ENCODE peak calls at places on chromosomes 11 and 22, in five cellular contexts. W is H1, C is K562, L is HepG2, O is GM12878. I is an unnamed sample.

GRCh38 chr11:117823294-117823940 is 1.1 kb downstream of the FXYD2 start:
- DNase-seq in C (peak), L (no peak), W (no peak), O (no peak), I (no peak)

GRCh38 chr22:19880786-19881569 is 26.3 kb upstream of the GNB1L start:
- DNase-seq in L (peak), C (no peak), O (no peak), W (peak), I (peak)

GRCh38 chr11:75422248-75423231 is 10.5 kb downstream of the KLHL35 start:
- DNase-seq in L (peak), O (no peak), W (no peak), C (peak), I (no peak)

GRCh38 chr11:121310908-121311307 is 18.3 kb downstream of the SC5D start:
- DNase-seq in W (no peak), L (no peak), O (no peak), C (no peak), I (no peak)

GRCh38 chr11:43942651-43943356 is 367 bp downstream of the C11orf96 start:
- DNase-seq in C (peak), O (no peak), W (no peak), L (no peak), I (peak)

GRCh38 chr11:62108017-62108750 is 15.6 kb upstream of the INCENP start:
- DNase-seq in C (peak), L (peak), W (peak), O (peak), I (peak)

GRCh38 chr11:104531075-104531474 is 367.1 kb upstream of the PDGFD start:
- DNase-seq in W (peak), O (no peak), C (no peak), L (peak), I (peak)

GRCh38 chr11:24896118-24896835 is 399.4 kb downstream of the LUZP2 start:
- DNase-seq in O (no peak), W (no peak), L (no peak), C (no peak), I (no peak)

GRCh38 chr22:36443198-36443770 is 38.2 kb downstream of the TXN2 start:
- DNase-seq in L (no peak), O (no peak), W (no peak), C (no peak), I (no peak)

GRCh38 chr11:118876261-118876660 is 7.4 kb upstream of the CXCR5 start:
- DNase-seq in L (no peak), O (no peak), C (no peak), W (no peak), I (no peak)

GRCh38 chr11:80309301-80309700 is 868.5 kb upstream of the TENM4 start:
- DNase-seq in L (no peak), C (no peak), W (no peak), O (no peak), I (no peak)

GRCh38 chr22:44497904-44498242 is at the start of gene RTL6:
- DNase-seq in C (no peak), L (no peak), W (no peak), O (no peak), I (no peak)

GRCh38 chr11:37390566-37390965 is 792.5 kb upstream of the RAG2 start:
- DNase-seq in C (no peak), W (no peak), L (no peak), O (no peak), I (no peak)

GRCh38 chr22:48711031-48711431 is 1116.6 kb downstream of the BRD1 start:
- DNase-seq in L (no peak), W (no peak), O (no peak), C (no peak), I (no peak)

GRCh38 chr11:15171956-15172355 is 57.2 kb downstream of the INSC start:
- DNase-seq in L (no peak), C (no peak), O (no peak), W (no peak), I (no peak)

GRCh38 chr11:73991471-73992006 is 8.9 kb upstream of the UCP2 start:
- DNase-seq in C (no peak), O (peak), L (no peak), W (no peak), I (no peak)

GRCh38 chr22:36171941-36172340 is 11.4 kb upstream of the APOL3 start:
- DNase-seq in O (no peak), L (no peak), C (no peak), W (no peak), I (peak)

GRCh38 chr11:128174465-128175101 is 412.8 kb downstream of the ETS1 start:
- DNase-seq in L (no peak), W (no peak), O (no peak), C (no peak), I (peak)

GRCh38 chr11:76206327-76207081 is at the start of gene WNT11:
- DNase-seq in L (no peak), C (peak), W (no peak), O (no peak), I (peak)

GRCh38 chr11:3135491-3136440 is 29.3 kb downstream of the OSBPL5 start:
- DNase-seq in O (no peak), W (no peak), C (no peak), L (no peak), I (peak)

GRCh38 chr11:134468081-134468668 is 56.1 kb upstream of the B3GAT1 start:
- DNase-seq in C (no peak), L (no peak), O (no peak), W (no peak), I (no peak)

GRCh38 chr22:40531951-40532900 is 104.3 kb downstream of the MRTFA start:
- DNase-seq in W (no peak), O (no peak), L (no peak), C (no peak), I (no peak)
- H3K27ac ChIP-seq in W (no peak), O (peak), L (no peak), C (no peak), I (peak)

GRCh38 chr11:71281901-71282300 is 29.5 kb upstream of the SHANK2 start:
- DNase-seq in W (no peak), O (no peak), C (no peak), L (no peak), I (no peak)

GRCh38 chr11:71282581-71283351 is 30.4 kb upstream of the SHANK2 start:
- DNase-seq in W (no peak), L (peak), O (no peak), C (no peak), I (no peak)

GRCh38 chr11:71284525-71285092 is 32.2 kb upstream of the SHANK2 start:
- DNase-seq in W (no peak), L (peak), O (no peak), C (no peak), I (no peak)

GRCh38 chr11:71285111-71285510 is 32.7 kb upstream of the SHANK2 start:
- DNase-seq in O (no peak), L (no peak), W (no peak), C (no peak), I (no peak)

GRCh38 chr11:71283960-71284359 is 31.6 kb upstream of the SHANK2 start:
- DNase-seq in C (no peak), O (no peak), W (no peak), L (peak), I (no peak)
- TF ChIP-seq CREB1 in C (no peak), O (no peak), W (no peak), L (no peak), I (no peak)

GRCh38 chr22:28128827-28129226 is 209.8 kb upstream of the PITPNB start:
- DNase-seq in L (no peak), O (no peak), W (no peak), C (no peak), I (no peak)
- H3K27ac ChIP-seq in L (no peak), O (no peak), W (no peak), C (no peak), I (no peak)

DNA sequence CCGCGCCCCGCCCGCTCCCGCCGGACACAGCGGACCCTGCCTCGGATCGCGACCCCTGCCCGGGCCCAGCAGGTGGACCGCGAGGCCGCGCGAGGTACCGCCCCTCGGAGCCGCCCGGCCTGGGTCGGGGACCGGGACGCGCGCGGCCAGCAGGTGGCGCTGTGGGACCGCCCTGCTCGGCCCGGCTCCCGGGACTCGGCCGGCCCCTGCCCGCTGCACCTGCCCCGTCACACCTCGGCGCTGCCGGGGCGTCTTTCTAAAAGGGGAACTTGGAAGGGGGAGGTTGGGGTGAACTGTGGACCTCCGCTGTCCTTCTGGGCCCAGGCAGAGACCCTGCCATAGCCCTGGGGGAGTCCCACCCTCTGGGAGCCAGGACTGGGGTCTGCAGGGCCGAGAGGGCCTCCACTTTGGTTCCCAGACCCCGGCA is 11.1 kb downstream of the CRELD2 start:
- DNase-seq in L (no peak), C (peak), O (no peak), W (no peak), I (peak)
- TF ChIP-seq CREB1 in L (no peak), C (no peak), O (no peak), W (no peak), I (no peak)

GRCh38 chr11:1224109-1224485 is 1.2 kb downstream of the MUC5B start:
- DNase-seq in O (no peak), C (no peak), W (no peak), L (no peak), I (peak)

GRCh38 chr11:1226226-1226961 is 3.5 kb downstream of the MUC5B start:
- DNase-seq in L (no peak), O (no peak), W (no peak), C (peak), I (peak)

GRCh38 chr11:1225386-1226225 is 2.7 kb downstream of the MUC5B start:
- DNase-seq in L (no peak), O (no peak), W (no peak), C (no peak), I (peak)

GRCh38 chr11:1223346-1224108 is 661 bp downstream of the MUC5B start:
- DNase-seq in C (no peak), L (no peak), O (no peak), W (no peak), I (no peak)

GRCh38 chr11:1224491-1225385 is 1.9 kb downstream of the MUC5B start:
- DNase-seq in L (no peak), O (no peak), W (no peak), C (no peak), I (peak)
- H3K27ac ChIP-seq in L (no peak), O (no peak), W (no peak), C (no peak), I (no peak)

GRCh38 chr22:21995660-21996059 is 13.1 kb upstream of the TOP3B start:
- DNase-seq in W (no peak), C (no peak), O (no peak), L (no peak), I (no peak)
- TF ChIP-seq CREB1 in W (no peak), C (no peak), O (no peak), L (no peak), I (no peak)

GRCh38 chr11:69639843-69640242 is 1.1 kb upstream of the CCND1 start:
- DNase-seq in L (no peak), W (no peak), C (no peak), O (no peak), I (no peak)
- H3K27ac ChIP-seq in L (peak), W (no peak), C (no peak), O (no peak), I (no peak)

GRCh38 chr11:9574806-9575530 is 1.5 kb downstream of the WEE1 start:
- DNase-seq in W (no peak), O (no peak), L (peak), C (peak), I (peak)
- TF ChIP-seq CREB1 in W (no peak), O (no peak), L (no peak), C (no peak), I (no peak)

GRCh38 chr11:34633990-34634725 is 13.3 kb downstream of the EHF start:
- DNase-seq in W (no peak), L (peak), C (no peak), O (no peak), I (no peak)
- H3K27ac ChIP-seq in W (no peak), L (peak), C (no peak), O (no peak), I (no peak)